ENCODE peak calls at places on chromosome 18, in eight cellular contexts. One of them, this sample, is unnamed.

GRCh38 chr18:37537868-37538525 is 27.6 kb downstream of the CELF4 start:
- DNase-seq in stimulated activated CD8-positive, alpha-beta memory T cell treated with anti-CD3 and anti-CD28 coated beads, Interleukin-12 subunit alpha, Interleukin-12 subunit beta, amount 100 ng/mL, for 1 hour: no peak
- DNase-seq in NB4: peak; percentile 53
- DNase-seq in HCEC 1CT: peak; percentile 49
- DNase-seq in mucosa of gallbladder: peak; percentile 73
- DNase-seq in skeletal muscle cell: peak; percentile 6
- DNase-seq in GM12891: peak; percentile 80
- DNase-seq in esophagus squamous epithelium: no peak
- DNase-seq in this sample: peak; percentile 44

GRCh38 chr18:31667185-31667584 is 17.2 kb downstream of the B4GALT6 start:
- DNase-seq in esophagus squamous epithelium: no peak
- DNase-seq in skeletal muscle cell: no peak
- DNase-seq in HCEC 1CT: peak; percentile 40
- DNase-seq in GM12891: no peak
- DNase-seq in NB4: no peak
- DNase-seq in stimulated activated CD8-positive, alpha-beta memory T cell treated with anti-CD3 and anti-CD28 coated beads, Interleukin-12 subunit alpha, Interleukin-12 subunit beta, amount 100 ng/mL, for 1 hour: no peak
- DNase-seq in mucosa of gallbladder: no peak
- DNase-seq in this sample: peak; percentile 17

GRCh38 chr18:70373062-70373519 is 84.2 kb downstream of the SOCS6 start:
- DNase-seq in skeletal muscle cell: peak; percentile 95
- DNase-seq in esophagus squamous epithelium: no peak
- DNase-seq in HCEC 1CT: peak; percentile 83
- DNase-seq in mucosa of gallbladder: no peak
- DNase-seq in stimulated activated CD8-positive, alpha-beta memory T cell treated with anti-CD3 and anti-CD28 coated beads, Interleukin-12 subunit alpha, Interleukin-12 subunit beta, amount 100 ng/mL, for 1 hour: no peak
- DNase-seq in NB4: peak; percentile 22
- DNase-seq in GM12891: no peak
- DNase-seq in this sample: peak; percentile 93

GRCh38 chr18:7607535-7608173 is 40.5 kb downstream of the PTPRM start:
- DNase-seq in NB4: no peak
- DNase-seq in esophagus squamous epithelium: no peak
- DNase-seq in GM12891: no peak
- DNase-seq in mucosa of gallbladder: no peak
- DNase-seq in skeletal muscle cell: no peak
- DNase-seq in HCEC 1CT: no peak
- DNase-seq in stimulated activated CD8-positive, alpha-beta memory T cell treated with anti-CD3 and anti-CD28 coated beads, Interleukin-12 subunit alpha, Interleukin-12 subunit beta, amount 100 ng/mL, for 1 hour: no peak
- DNase-seq in this sample: no peak

GRCh38 chr18:58449366-58449935 is 179.4 kb downstream of the ALPK2 start:
- DNase-seq in skeletal muscle cell: no peak
- DNase-seq in esophagus squamous epithelium: no peak
- DNase-seq in HCEC 1CT: peak; percentile 24
- DNase-seq in NB4: no peak
- DNase-seq in stimulated activated CD8-positive, alpha-beta memory T cell treated with anti-CD3 and anti-CD28 coated beads, Interleukin-12 subunit alpha, Interleukin-12 subunit beta, amount 100 ng/mL, for 1 hour: no peak
- DNase-seq in GM12891: no peak
- DNase-seq in mucosa of gallbladder: no peak
- DNase-seq in this sample: no peak

GRCh38 chr18:71388148-71388547 is 1099.3 kb downstream of the SOCS6 start:
- DNase-seq in stimulated activated CD8-positive, alpha-beta memory T cell treated with anti-CD3 and anti-CD28 coated beads, Interleukin-12 subunit alpha, Interleukin-12 subunit beta, amount 100 ng/mL, for 1 hour: no peak
- DNase-seq in GM12891: no peak
- DNase-seq in mucosa of gallbladder: no peak
- DNase-seq in NB4: no peak
- DNase-seq in HCEC 1CT: no peak
- DNase-seq in skeletal muscle cell: no peak
- DNase-seq in esophagus squamous epithelium: no peak
- DNase-seq in this sample: no peak

GRCh38 chr18:3099327-3099726 is 86.4 kb upstream of the LPIN2 start:
- DNase-seq in mucosa of gallbladder: no peak
- DNase-seq in skeletal muscle cell: no peak
- DNase-seq in HCEC 1CT: no peak
- DNase-seq in stimulated activated CD8-positive, alpha-beta memory T cell treated with anti-CD3 and anti-CD28 coated beads, Interleukin-12 subunit alpha, Interleukin-12 subunit beta, amount 100 ng/mL, for 1 hour: no peak
- DNase-seq in esophagus squamous epithelium: no peak
- DNase-seq in NB4: no peak
- DNase-seq in GM12891: no peak
- DNase-seq in this sample: no peak

GRCh38 chr18:8435376-8435775 is 173.9 kb upstream of the RAB12 start:
- DNase-seq in HCEC 1CT: no peak
- DNase-seq in skeletal muscle cell: no peak
- DNase-seq in GM12891: no peak
- DNase-seq in NB4: no peak
- DNase-seq in esophagus squamous epithelium: no peak
- DNase-seq in stimulated activated CD8-positive, alpha-beta memory T cell treated with anti-CD3 and anti-CD28 coated beads, Interleukin-12 subunit alpha, Interleukin-12 subunit beta, amount 100 ng/mL, for 1 hour: no peak
- DNase-seq in mucosa of gallbladder: no peak
- DNase-seq in this sample: no peak

GRCh38 chr18:58819051-58819450 is 45.6 kb upstream of the ZNF532 start:
- DNase-seq in skeletal muscle cell: no peak
- DNase-seq in GM12891: peak; percentile 22
- DNase-seq in mucosa of gallbladder: no peak
- DNase-seq in esophagus squamous epithelium: no peak
- DNase-seq in stimulated activated CD8-positive, alpha-beta memory T cell treated with anti-CD3 and anti-CD28 coated beads, Interleukin-12 subunit alpha, Interleukin-12 subunit beta, amount 100 ng/mL, for 1 hour: peak; percentile 0
- DNase-seq in HCEC 1CT: no peak
- DNase-seq in NB4: no peak
- DNase-seq in this sample: no peak

GRCh38 chr18:45974088-45974536 is 7.0 kb upstream of the EPG5 start:
- DNase-seq in stimulated activated CD8-positive, alpha-beta memory T cell treated with anti-CD3 and anti-CD28 coated beads, Interleukin-12 subunit alpha, Interleukin-12 subunit beta, amount 100 ng/mL, for 1 hour: peak; percentile 49
- DNase-seq in NB4: peak; percentile 86
- DNase-seq in esophagus squamous epithelium: no peak
- DNase-seq in skeletal muscle cell: no peak
- DNase-seq in GM12891: peak; percentile 15
- DNase-seq in mucosa of gallbladder: peak; percentile 67
- DNase-seq in HCEC 1CT: peak; percentile 83
- DNase-seq in this sample: peak; percentile 86

GRCh38 chr18:24825397-24825796 is 365.0 kb downstream of the HRH4 start:
- DNase-seq in stimulated activated CD8-positive, alpha-beta memory T cell treated with anti-CD3 and anti-CD28 coated beads, Interleukin-12 subunit alpha, Interleukin-12 subunit beta, amount 100 ng/mL, for 1 hour: no peak
- DNase-seq in esophagus squamous epithelium: no peak
- DNase-seq in mucosa of gallbladder: no peak
- DNase-seq in skeletal muscle cell: no peak
- DNase-seq in GM12891: no peak
- DNase-seq in HCEC 1CT: no peak
- DNase-seq in NB4: no peak
- DNase-seq in this sample: peak; percentile 4

GRCh38 chr18:34871435-34871834 is 161.3 kb downstream of the DTNA start:
- DNase-seq in GM12891: no peak
- DNase-seq in NB4: no peak
- DNase-seq in HCEC 1CT: no peak
- DNase-seq in mucosa of gallbladder: no peak
- DNase-seq in stimulated activated CD8-positive, alpha-beta memory T cell treated with anti-CD3 and anti-CD28 coated beads, Interleukin-12 subunit alpha, Interleukin-12 subunit beta, amount 100 ng/mL, for 1 hour: no peak
- DNase-seq in skeletal muscle cell: no peak
- DNase-seq in esophagus squamous epithelium: no peak
- DNase-seq in this sample: peak; percentile 10

GRCh38 chr18:46502444-46502843 is 154.6 kb downstream of the LOXHD1 start:
- DNase-seq in GM12891: no peak
- DNase-seq in HCEC 1CT: no peak
- DNase-seq in stimulated activated CD8-positive, alpha-beta memory T cell treated with anti-CD3 and anti-CD28 coated beads, Interleukin-12 subunit alpha, Interleukin-12 subunit beta, amount 100 ng/mL, for 1 hour: no peak
- DNase-seq in mucosa of gallbladder: no peak
- DNase-seq in NB4: peak; percentile 23
- DNase-seq in skeletal muscle cell: no peak
- DNase-seq in esophagus squamous epithelium: no peak
- DNase-seq in this sample: peak; percentile 3

This sample was measured in IMR-90.